ENCODE peak calls at places on chromosome 3, in four cellular contexts. K, B, R and L are unnamed samples.

GRCh38 chr3:143274291-143274690 is 154.7 kb downstream of the CHST2 start:
- DNase-seq in K (no peak), B (no peak), R (no peak), L (no peak)

GRCh38 chr3:138381950-138382715 is 33.8 kb downstream of the MRAS start:
- DNase-seq in B (no peak), K (no peak), R (peak; percentile 82), L (no peak)

GRCh38 chr3:16308727-16309126 is 43.7 kb downstream of the OXNAD1 start:
- DNase-seq in R (no peak), B (no peak), K (no peak), L (no peak)

GRCh38 chr3:124118397-124118796 is 126.5 kb upstream of the ROPN1 start:
- DNase-seq in B (no peak), R (no peak), K (peak; percentile 85), L (no peak)

GRCh38 chr3:112149136-112149535 is 16.1 kb upstream of the GCSAM start:
- DNase-seq in K (no peak), R (no peak), B (no peak), L (no peak)

GRCh38 chr3:73576995-73577394 is 47.7 kb downstream of the PDZRN3 start:
- DNase-seq in K (no peak), B (no peak), R (no peak), L (no peak)

GRCh38 chr3:107969994-107970896 is 120.6 kb downstream of the CD47 start:
- DNase-seq in B (no peak), K (peak; percentile 90), R (no peak), L (no peak)

GRCh38 chr3:175338775-175339535 is 479.8 kb downstream of the NAALADL2 start:
- DNase-seq in B (no peak), R (peak; percentile 39), K (peak; percentile 74), L (peak; percentile 19)

GRCh38 chr3:123397921-123398785 is 50.7 kb downstream of the ADCY5 start:
- DNase-seq in K (no peak), R (peak; percentile 19), B (no peak), L (no peak)

GRCh38 chr3:156630773-156631093 is 43.7 kb upstream of the TIPARP start:
- DNase-seq in R (no peak), B (no peak), K (peak; percentile 66), L (no peak)

GRCh38 chr3:145639207-145639606 is 521.8 kb downstream of the PLOD2 start:
- DNase-seq in B (no peak), R (no peak), K (no peak), L (no peak)

GRCh38 chr3:123629747-123630047 is 44.8 kb upstream of the HACD2 start:
- DNase-seq in B (no peak), R (no peak), K (no peak), L (no peak)

GRCh38 chr3:129311054-129311902 is 32.6 kb downstream of the HMCES start:
- DNase-seq in R (peak; percentile 21), K (no peak), B (no peak), L (no peak)

GRCh38 chr3:184016820-184017671 is 638 bp downstream of the ABCC5 start:
- DNase-seq in K (peak; percentile 71), R (peak; percentile 82), B (peak; percentile 71), L (no peak)

GRCh38 chr3:121152573-121152972 is 244.6 kb downstream of the STXBP5L start:
- DNase-seq in B (peak; percentile 10), R (no peak), K (peak; percentile 51), L (no peak)

GRCh38 chr3:159721324-159721723 is 267.3 kb upstream of the IL12A start:
- DNase-seq in K (no peak), R (no peak), B (no peak), L (no peak)

GRCh38 chr3:112111785-112112402 is 21.2 kb downstream of the GCSAM start:
- DNase-seq in B (peak; percentile 96), R (no peak), K (peak; percentile 89), L (peak; percentile 45)

GRCh38 chr3:37221407-37221806 is 47.0 kb upstream of the LRRFIP2 start:
- DNase-seq in R (no peak), K (peak; percentile 98), B (no peak), L (peak; percentile 47)

GRCh38 chr3:101762041-101762646 is 16.9 kb upstream of the NXPE3 start:
- DNase-seq in R (no peak), B (no peak), K (peak; percentile 50), L (no peak)

GRCh38 chr3:172315401-172316091 is 132.7 kb downstream of the GHSR start:
- DNase-seq in B (no peak), K (peak; percentile 71), R (no peak), L (no peak)

GRCh38 chr3:36596411-36596810 is 167.9 kb downstream of the DCLK3 start:
- DNase-seq in B (no peak), R (no peak), K (no peak), L (no peak)

GRCh38 chr3:190491533-190492054 is 22.3 kb upstream of the IL1RAP start:
- DNase-seq in K (peak; percentile 52), R (peak; percentile 54), B (no peak), L (no peak)

GRCh38 chr3:18389108-18389733 is 35.9 kb downstream of the SATB1 start:
- DNase-seq in R (no peak), K (peak; percentile 60), B (peak; percentile 62), L (peak; percentile 3)

GRCh38 chr3:16828815-16829214 is 55.9 kb upstream of the PLCL2 start:
- DNase-seq in K (peak; percentile 84), B (peak; percentile 77), R (no peak), L (no peak)

GRCh38 chr3:52253314-52254260 is 8.0 kb downstream of the PPM1M start:
- DNase-seq in R (peak; percentile 67), K (no peak), B (peak; percentile 91), L (no peak)

GRCh38 chr3:73558399-73559075 is 66.2 kb downstream of the PDZRN3 start:
- DNase-seq in B (no peak), K (no peak), R (peak; percentile 64), L (no peak)

GRCh38 chr3:123202451-123202850 is 708 bp downstream of the SEC22A start:
- DNase-seq in K (peak; percentile 27), B (peak; percentile 18), R (no peak), L (no peak)

GRCh38 chr3:138389144-138389601 is 40.8 kb downstream of the MRAS start:
- DNase-seq in R (peak; percentile 43), K (no peak), B (no peak), L (no peak)

GRCh38 chr3:15023249-15023648 is 41.9 kb downstream of the MRPS25 start:
- DNase-seq in R (no peak), K (no peak), B (no peak), L (no peak)

GRCh38 chr3:145094355-145094941 is 1066.5 kb downstream of the PLOD2 start:
- DNase-seq in K (peak; percentile 55), R (no peak), B (peak; percentile 23), L (peak; percentile 56)

GRCh38 chr3:65436580-65436979 is 602.1 kb downstream of the MAGI1 start:
- DNase-seq in B (peak; percentile 1), K (peak; percentile 11), R (no peak), L (no peak)

GRCh38 chr3:63625161-63625560 is 27.3 kb upstream of the SNTN start:
- DNase-seq in B (no peak), R (no peak), K (peak; percentile 57), L (peak; percentile 74)

GRCh38 chr3:146218880-146219866 is 31.7 kb downstream of the PLSCR4 start:
- DNase-seq in R (no peak), K (peak; percentile 70), B (peak; percentile 40), L (peak; percentile 22)

GRCh38 chr3:54087581-54088410 is 34.6 kb upstream of the CACNA2D3 start:
- DNase-seq in B (no peak), R (peak; percentile 54), K (no peak), L (no peak)

GRCh38 chr3:15197340-15198029 is 8.6 kb upstream of the CAPN7 start:
- DNase-seq in B (no peak), R (no peak), K (no peak), L (no peak)

GRCh38 chr3:17232442-17232841 is 347.7 kb downstream of the PLCL2 start:
- DNase-seq in B (no peak), R (no peak), K (no peak), L (no peak)

GRCh38 chr3:98855811-98856400 is 45.6 kb downstream of the DCBLD2 start:
- DNase-seq in R (no peak), K (peak; percentile 86), B (no peak), L (peak; percentile 93)
- H3K4me3 ChIP-seq in R (no peak overlapping the region), K (no peak overlapping the region), B (no peak overlapping the region), L (no peak overlapping the region)

GRCh38 chr3:50428007-50428633 is 68.8 kb upstream of the TMEM115 start:
- DNase-seq in R (no peak), B (no peak), K (peak; percentile 52), L (no peak)
- TF ChIP-seq CTCF in R (no peak), B (no peak), K (peak; percentile 45), L (peak; percentile 16)

GRCh38 chr3:13549513-13550256 is 760 bp downstream of the FBLN2 start:
- DNase-seq in K (no peak), R (peak; percentile 60), B (no peak), L (no peak)
- H3K4me3 ChIP-seq in K (no peak overlapping the region), R (peak overlapping the region; percentile 55), B (no peak overlapping the region), L (no peak overlapping the region)

DNA sequence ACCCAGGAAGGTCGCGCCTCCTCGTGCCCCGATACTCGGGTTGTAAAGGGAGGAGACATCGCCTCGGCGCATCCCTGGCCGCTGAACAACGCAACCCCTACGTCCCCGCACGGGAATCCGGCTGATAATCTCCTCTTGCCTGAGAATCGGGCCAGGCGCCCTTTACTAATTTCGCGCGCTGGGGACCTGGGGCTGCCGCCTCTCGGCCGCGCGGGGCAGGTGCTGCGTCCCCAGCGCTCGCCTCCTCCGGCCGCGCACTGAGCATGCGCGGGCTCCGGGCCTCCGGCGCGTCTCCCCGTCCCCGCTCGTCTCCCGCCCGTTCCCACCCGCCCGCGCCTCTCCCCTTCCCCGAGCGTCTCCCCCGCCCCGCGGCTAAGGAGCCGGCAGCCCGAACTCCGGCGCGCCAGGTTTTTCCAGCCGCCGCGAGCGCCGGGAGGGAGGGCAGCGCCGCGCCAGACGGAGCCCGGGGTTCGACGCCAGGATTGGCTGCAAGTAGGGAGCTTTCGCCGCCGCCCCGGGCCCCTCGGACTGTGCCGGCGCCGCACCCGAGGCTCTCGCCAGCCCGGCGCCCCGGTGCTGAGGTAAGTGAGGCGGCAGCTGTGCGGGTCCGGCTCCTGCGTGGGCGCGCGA is at the start of gene CNTN4:
- DNase-seq in B (no peak), K (no peak), R (peak; percentile 71), L (peak; percentile 15)
- TF ChIP-seq CTCF in B (no peak), K (no peak), R (no peak), L (peak; percentile 17)

GRCh38 chr3:45035441-45036301 is 9.6 kb downstream of the CLEC3B start:
- DNase-seq in B (no peak), R (peak; percentile 67), K (no peak), L (no peak)
- H3K4me3 ChIP-seq in B (no peak overlapping the region), R (peak overlapping the region; percentile 53), K (no peak overlapping the region), L (peak overlapping the region; percentile 30)

DNA sequence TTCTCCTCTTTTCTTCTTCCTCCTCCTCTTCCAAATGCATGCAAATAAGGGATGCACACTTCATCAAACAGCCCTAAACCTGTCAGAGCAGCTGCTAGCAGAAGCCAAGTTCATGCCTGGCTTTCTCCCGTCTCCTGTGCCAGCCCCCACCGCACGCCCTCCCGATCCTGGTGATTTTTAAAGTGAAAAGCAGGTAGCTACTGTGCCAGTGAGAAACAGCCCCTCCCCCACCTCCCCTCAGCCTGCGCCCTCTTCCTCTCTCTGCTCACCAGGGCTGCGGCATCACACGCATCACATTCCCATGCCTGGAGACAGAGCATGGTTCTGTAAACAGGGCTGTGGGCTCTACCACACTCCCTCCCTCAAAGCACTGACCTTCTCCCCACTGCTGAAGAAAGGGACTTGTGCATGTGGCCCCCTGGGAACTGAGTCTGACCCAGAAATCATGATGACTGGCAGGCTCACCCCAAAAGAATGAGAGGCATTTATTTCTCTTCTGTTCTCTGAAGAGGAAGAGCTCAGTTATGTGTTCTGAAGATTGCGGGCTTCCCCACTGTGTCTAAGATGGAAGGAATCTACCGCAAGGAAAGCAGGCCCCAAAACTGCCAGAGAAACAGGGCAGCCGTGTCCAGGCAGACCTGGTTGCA is 14.6 kb upstream of the SLC6A1 start:
- DNase-seq in K (no peak), R (no peak), B (no peak), L (no peak)
- TF ChIP-seq CTCF in K (no peak), R (no peak), B (no peak), L (no peak)